ENCODE peak calls at places on chromosomes 13 and 19, in seven cellular contexts. P is neural progenitor cell, I is psoas muscle, K is right lobe of liver, Y is lower lobe of right lung, Q is heart left ventricle, M is ovary. B is an unnamed sample.

GRCh38 chr13:34358811-34359513 is 541.0 kb downstream of the RFC3 start:
- DNase-seq in Y (no peak), P (no peak), Q (no peak), M (no peak), I (no peak), K (no peak), B (no peak)

GRCh38 chr13:73505487-73505886 is 446.7 kb downstream of the KLF5 start:
- DNase-seq in Q (no peak), I (no peak), K (no peak), P (no peak), M (no peak), Y (no peak), B (no peak)

GRCh38 chr13:43564941-43565340 is 221.8 kb downstream of the ENOX1 start:
- DNase-seq in Y (no peak), M (no peak), Q (no peak), P (no peak), I (no peak), K (no peak), B (no peak)

GRCh38 chr13:46041335-46041934 is 11.1 kb downstream of the ZC3H13 start:
- DNase-seq in M (no peak), Q (no peak), Y (no peak), K (no peak), P (no peak), I (no peak), B (no peak)

GRCh38 chr13:100382787-100383186 is 205.8 kb downstream of the GGACT start:
- DNase-seq in P (no peak), I (no peak), M (no peak), Y (no peak), K (no peak), Q (no peak), B (no peak)

GRCh38 chr13:51644649-51645048 is 60.4 kb downstream of the WDFY2 start:
- DNase-seq in M (no peak), Y (no peak), I (no peak), P (no peak), K (no peak), Q (no peak), B (no peak)

GRCh38 chr19:16376649-16377048 is 52.0 kb downstream of the KLF2 start:
- DNase-seq in Q (no peak), Y (no peak), M (peak; percentile 29), K (no peak), I (peak; percentile 57), P (peak; percentile 34), B (no peak)

GRCh38 chr13:105763851-105764250 is 771.6 kb downstream of the EFNB2 start:
- DNase-seq in K (no peak), I (no peak), Q (no peak), M (no peak), P (no peak), Y (no peak), B (no peak)

GRCh38 chr13:110138009-110138699 is 168.8 kb downstream of the COL4A1 start:
- DNase-seq in I (peak; percentile 88), P (peak; percentile 56), M (peak; percentile 63), K (peak; percentile 79), Q (peak; percentile 66), Y (peak; percentile 80), B (no peak)

GRCh38 chr13:80727321-80727975 is 386.5 kb upstream of the SPRY2 start:
- DNase-seq in I (no peak), Q (no peak), Y (no peak), K (no peak), M (no peak), P (no peak), B (no peak)

GRCh38 chr13:48156466-48156865 is 61.6 kb upstream of the MED4 start:
- DNase-seq in M (no peak), Y (no peak), K (no peak), I (no peak), P (no peak), Q (peak; percentile 21), B (no peak)

GRCh38 chr13:48590141-48590863 is 57.4 kb upstream of the RCBTB2 start:
- DNase-seq in Q (no peak), M (no peak), P (no peak), I (no peak), Y (no peak), K (no peak), B (no peak)

GRCh38 chr19:38202504-38202903 is 21.5 kb downstream of the DPF1 start:
- DNase-seq in K (no peak), Y (no peak), I (no peak), M (no peak), P (no peak), Q (no peak), B (no peak)

GRCh38 chr19:13629687-13630357 is 123.5 kb upstream of the CACNA1A start:
- DNase-seq in K (no peak), M (no peak), P (no peak), Q (no peak), I (no peak), Y (no peak), B (no peak)

GRCh38 chr19:13637664-13638063 is 126.7 kb upstream of the MRI1 start:
- DNase-seq in P (no peak), M (no peak), K (no peak), I (no peak), Q (no peak), Y (no peak), B (no peak)

GRCh38 chr19:13633109-13633508 is 126.8 kb upstream of the CACNA1A start:
- DNase-seq in P (peak; percentile 64), K (no peak), Q (no peak), M (no peak), Y (no peak), I (no peak), B (no peak)

GRCh38 chr19:13634658-13635057 is 128.4 kb upstream of the CACNA1A start:
- DNase-seq in I (no peak), Q (no peak), P (no peak), Y (no peak), M (no peak), K (no peak), B (no peak)

DNA sequence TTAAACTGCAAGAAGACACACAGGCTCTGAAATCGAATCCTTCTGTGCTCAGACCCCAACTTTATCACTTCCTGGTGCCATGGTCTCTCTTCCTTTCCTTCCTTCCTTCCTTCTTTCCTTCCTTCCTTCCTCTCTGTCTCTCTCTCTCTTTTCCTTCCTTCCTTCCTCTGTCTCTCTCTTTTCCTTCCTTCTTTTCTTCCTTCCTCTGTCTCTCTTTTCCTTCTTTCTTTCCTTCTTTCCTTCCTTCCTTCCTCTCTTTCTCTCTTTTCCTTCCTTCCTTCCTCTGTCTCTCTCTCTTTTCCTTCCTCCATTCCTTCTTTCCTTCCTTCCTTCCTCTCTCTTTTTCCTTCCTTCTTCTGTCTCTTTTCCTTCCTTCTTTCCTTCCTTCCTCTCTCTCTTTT is 127.2 kb upstream of the CACNA1A start:
- DNase-seq in I (no peak), Q (no peak), K (no peak), Y (no peak), M (no peak), P (no peak), B (no peak)
- H3K4me1 ChIP-seq in I (no peaks in the 10 kb centered on the region), Q (no peaks in the 10 kb centered on the region), K (no peaks in the 10 kb centered on the region), Y (no peaks in the 10 kb centered on the region), M (no peaks in the 10 kb centered on the region), P (peaks cover 16% of the 10 kb centered on the region), B (no peaks in the 10 kb centered on the region)

GRCh38 chr13:77002590-77003190 is 10.8 kb downstream of the CLN5 start:
- DNase-seq in P (peak; percentile 40), K (no peak), I (no peak), Q (no peak), Y (no peak), M (no peak), B (no peak)
- TF ChIP-seq CTCF in P (peak; percentile 69), K (peak; percentile 68), I (peak; percentile 63), Q (peak; percentile 63), Y (peak; percentile 58), M (no peak), B (peak; percentile 68)

GRCh38 chr19:48395170-48395455 is 1.6 kb downstream of the GRIN2D start:
- DNase-seq in M (no peak), K (no peak), Y (no peak), P (no peak), Q (no peak), I (no peak), B (no peak)

GRCh38 chr19:48394331-48395169 is 1.1 kb downstream of the GRIN2D start:
- DNase-seq in K (no peak), I (no peak), P (no peak), Y (no peak), M (no peak), Q (no peak), B (no peak)

GRCh38 chr19:48393196-48393558 is 291 bp upstream of the GRIN2D start:
- DNase-seq in P (no peak), M (no peak), Q (no peak), K (no peak), Y (no peak), I (no peak), B (no peak)

GRCh38 chr19:48395499-48395898 is 2.0 kb downstream of the GRIN2D start:
- DNase-seq in P (no peak), I (no peak), Y (no peak), K (no peak), M (no peak), Q (no peak), B (no peak)

GRCh38 chr19:48393559-48394330 is at the start of gene GRIN2D:
- DNase-seq in Y (no peak), K (no peak), M (no peak), Q (no peak), P (peak; percentile 76), I (no peak), B (no peak)
- H3K4me1 ChIP-seq in Y (peaks cover 11% of the 10 kb centered on the region), K (no peaks in the 10 kb centered on the region), M (peaks cover 12% of the 10 kb centered on the region), Q (no peaks in the 10 kb centered on the region), P (peaks cover 29% of the 10 kb centered on the region), I (no peaks in the 10 kb centered on the region), B (peaks cover 33% of the 10 kb centered on the region)

DNA sequence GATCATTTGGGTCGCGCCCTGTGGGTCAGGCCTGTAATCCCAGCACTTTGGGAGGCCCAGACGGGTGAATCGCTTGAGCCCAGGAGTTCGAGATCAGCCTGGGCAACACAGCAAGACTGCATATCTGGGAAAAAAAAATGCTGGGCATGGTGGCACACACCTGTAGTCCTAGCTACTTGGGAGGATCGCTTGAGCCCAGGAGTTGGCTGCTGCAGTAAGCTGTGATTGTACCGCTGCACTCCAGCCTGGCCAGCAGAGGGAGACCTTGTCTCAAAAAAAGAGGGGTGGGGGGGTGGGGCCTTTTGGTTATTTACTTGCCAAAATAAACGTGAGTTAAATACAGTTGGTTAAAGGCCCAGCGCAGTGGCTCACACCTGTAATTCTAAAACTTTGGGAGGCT is 9.8 kb upstream of the ZNF544 start:
- DNase-seq in Q (no peak), P (peak; percentile 26), Y (no peak), K (no peak), M (no peak), I (no peak), B (no peak)
- TF ChIP-seq CTCF in Q (peak; percentile 19), P (peak; percentile 46), Y (peak; percentile 28), K (peak; percentile 27), M (no peak), I (no peak), B (no peak)

DNA sequence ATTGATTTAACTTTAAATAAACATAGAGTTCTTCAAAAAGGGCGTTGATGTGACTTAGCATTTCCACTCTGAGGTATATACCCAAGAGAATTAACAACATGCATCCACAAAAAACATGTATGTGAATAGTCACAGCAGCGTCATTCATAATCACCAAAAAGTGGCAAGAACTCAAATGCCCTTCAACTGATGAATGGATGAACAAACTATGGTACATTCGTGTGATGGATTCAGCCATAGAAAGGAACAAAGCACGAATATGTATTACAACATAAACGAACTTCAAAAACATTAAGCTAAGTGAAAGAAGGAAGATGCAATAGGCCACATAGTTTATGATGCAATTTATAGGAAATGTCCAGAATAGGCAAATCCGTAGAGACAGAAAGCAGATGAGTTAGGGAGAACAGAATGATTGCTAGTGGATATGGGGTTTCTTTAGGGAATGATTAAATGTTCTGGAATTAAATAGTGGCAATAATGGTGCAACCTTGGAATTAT is 72.3 kb upstream of the UQCRFS1 start:
- DNase-seq in Y (no peak), I (no peak), Q (no peak), K (no peak), M (no peak), P (no peak), B (no peak)
- H3K4me1 ChIP-seq in Y (no peaks in the 10 kb centered on the region), I (no peaks in the 10 kb centered on the region), Q (no peaks in the 10 kb centered on the region), K (no peaks in the 10 kb centered on the region), M (no peaks in the 10 kb centered on the region), P (no peaks in the 10 kb centered on the region), B (no peaks in the 10 kb centered on the region)

B was measured in Panc1.